ENCODE peak calls at places on chromosome 14, in four cellular contexts. One of them, this sample, is unnamed. For H3K9me3 and H3K4me1, the result is how much of the 10 kb centered on the place peaks cover.

GRCh38 chr14:49950275-49951250 is 57.7 kb downstream of the ARF6 start:
- DNase-seq in psoas muscle: no peak
- DNase-seq in body of pancreas: peak
- DNase-seq in NT2/D1: no peak
- DNase-seq in this sample: no peak

GRCh38 chr14:96167224-96168148 is 37.2 kb upstream of the BDKRB2 start:
- DNase-seq in psoas muscle: no peak
- DNase-seq in body of pancreas: no peak
- DNase-seq in NT2/D1: peak
- DNase-seq in this sample: no peak

GRCh38 chr14:77140937-77141591 is 527 bp downstream of the ZDHHC22 start:
- DNase-seq in psoas muscle: no peak
- DNase-seq in body of pancreas: no peak
- DNase-seq in NT2/D1: no peak
- DNase-seq in this sample: no peak

GRCh38 chr14:106802413-106803364 is 1276.3 kb downstream of the TMEM121 start:
- DNase-seq in psoas muscle: no peak
- DNase-seq in body of pancreas: peak
- DNase-seq in NT2/D1: no peak
- DNase-seq in this sample: peak

GRCh38 chr14:36094963-36095362 is 81.6 kb downstream of the PTCSC3 start:
- DNase-seq in psoas muscle: no peak
- DNase-seq in body of pancreas: no peak
- DNase-seq in NT2/D1: no peak
- DNase-seq in this sample: peak

GRCh38 chr14:60487211-60487610 is 1.3 kb upstream of the C14orf39 start:
- DNase-seq in psoas muscle: no peak
- DNase-seq in body of pancreas: no peak
- DNase-seq in NT2/D1: no peak
- DNase-seq in this sample: no peak

GRCh38 chr14:51501746-51502145 is 150.0 kb upstream of the FRMD6 start:
- DNase-seq in psoas muscle: no peak
- DNase-seq in body of pancreas: no peak
- DNase-seq in NT2/D1: no peak
- DNase-seq in this sample: no peak

GRCh38 chr14:50025776-50026175 is 90.6 kb downstream of the VCPKMT start:
- DNase-seq in psoas muscle: no peak
- DNase-seq in body of pancreas: peak
- DNase-seq in NT2/D1: no peak
- DNase-seq in this sample: no peak

GRCh38 chr14:95290769-95291440 is 28.8 kb downstream of the CLMN start:
- DNase-seq in psoas muscle: peak
- DNase-seq in body of pancreas: peak
- DNase-seq in NT2/D1: no peak
- DNase-seq in this sample: no peak

GRCh38 chr14:93035917-93036651 is 79.6 kb downstream of the ITPK1 start:
- DNase-seq in psoas muscle: no peak
- DNase-seq in body of pancreas: peak
- DNase-seq in NT2/D1: no peak
- DNase-seq in this sample: peak

GRCh38 chr14:96363751-96364336 is 518 bp downstream of the GSKIP start:
- DNase-seq in psoas muscle: no peak
- DNase-seq in body of pancreas: peak
- DNase-seq in NT2/D1: peak
- DNase-seq in this sample: peak

GRCh38 chr14:61678966-61679365 is 16.3 kb upstream of the HIF1A start:
- DNase-seq in psoas muscle: no peak
- DNase-seq in body of pancreas: no peak
- DNase-seq in NT2/D1: no peak
- DNase-seq in this sample: no peak

GRCh38 chr14:55117816-55118441 is 11.1 kb upstream of the LGALS3 start:
- DNase-seq in psoas muscle: no peak
- DNase-seq in body of pancreas: no peak
- DNase-seq in NT2/D1: no peak
- DNase-seq in this sample: no peak

GRCh38 chr14:34713681-34714319 is 593 bp downstream of the CFL2 start:
- DNase-seq in psoas muscle: peak
- DNase-seq in body of pancreas: peak
- DNase-seq in NT2/D1: no peak
- DNase-seq in this sample: no peak

GRCh38 chr14:50836515-50836914 is 5.6 kb upstream of the NIN start:
- DNase-seq in psoas muscle: no peak
- DNase-seq in body of pancreas: no peak
- DNase-seq in NT2/D1: no peak
- DNase-seq in this sample: no peak

GRCh38 chr14:35285168-35285990 is 6.8 kb upstream of the PSMA6 start:
- DNase-seq in psoas muscle: no peak
- DNase-seq in body of pancreas: no peak
- DNase-seq in NT2/D1: no peak
- DNase-seq in this sample: no peak

GRCh38 chr14:55416866-55417265 is 5.2 kb upstream of the ATG14 start:
- DNase-seq in psoas muscle: no peak
- DNase-seq in body of pancreas: no peak
- DNase-seq in NT2/D1: no peak
- DNase-seq in this sample: no peak

GRCh38 chr14:92387610-92388009 is 64.6 kb downstream of the SLC24A4 start:
- DNase-seq in psoas muscle: no peak
- DNase-seq in body of pancreas: no peak
- DNase-seq in NT2/D1: no peak
- DNase-seq in this sample: no peak

GRCh38 chr14:92653162-92653651 is 95.2 kb downstream of the LGMN start:
- DNase-seq in psoas muscle: no peak
- DNase-seq in body of pancreas: no peak
- DNase-seq in NT2/D1: no peak
- DNase-seq in this sample: peak

GRCh38 chr14:57392830-57393229 is 2.4 kb downstream of the NAA30 start:
- DNase-seq in psoas muscle: no peak
- DNase-seq in body of pancreas: no peak
- DNase-seq in NT2/D1: no peak
- DNase-seq in this sample: no peak

GRCh38 chr14:72736348-72736747 is 157.6 kb downstream of the DPF3 start:
- DNase-seq in psoas muscle: no peak
- DNase-seq in body of pancreas: no peak
- DNase-seq in NT2/D1: no peak
- DNase-seq in this sample: no peak

GRCh38 chr14:84029720-84030119 is 1500.2 kb upstream of the FLRT2 start:
- DNase-seq in psoas muscle: no peak
- DNase-seq in body of pancreas: peak
- DNase-seq in NT2/D1: no peak
- DNase-seq in this sample: no peak
- H3K9me3 ChIP-seq in psoas muscle: under half
- H3K9me3 ChIP-seq in body of pancreas: under half
- H3K9me3 ChIP-seq in NT2/D1: under half
- H3K9me3 ChIP-seq in this sample: under half

GRCh38 chr14:41606249-41607118 is at the start of gene LRFN5:
- DNase-seq in psoas muscle: peak
- DNase-seq in body of pancreas: peak
- DNase-seq in NT2/D1: no peak
- DNase-seq in this sample: no peak
- H3K4me3 ChIP-seq in psoas muscle: peak
- H3K4me3 ChIP-seq in body of pancreas: peak
- H3K4me3 ChIP-seq in NT2/D1: peak
- H3K4me3 ChIP-seq in this sample: peak

GRCh38 chr14:71290960-71291466 is 383.8 kb downstream of the PCNX1 start:
- DNase-seq in psoas muscle: no peak
- DNase-seq in body of pancreas: no peak
- DNase-seq in NT2/D1: no peak
- DNase-seq in this sample: peak
- H3K4me1 ChIP-seq in psoas muscle: under half
- H3K4me1 ChIP-seq in body of pancreas: under half
- H3K4me1 ChIP-seq in NT2/D1: under half
- H3K4me1 ChIP-seq in this sample: under half

GRCh38 chr14:29240046-29240445 is 473.5 kb downstream of the FOXG1 start:
- DNase-seq in psoas muscle: no peak
- DNase-seq in body of pancreas: no peak
- DNase-seq in NT2/D1: no peak
- DNase-seq in this sample: no peak
- H3K9me3 ChIP-seq in psoas muscle: under half
- H3K9me3 ChIP-seq in body of pancreas: under half
- H3K9me3 ChIP-seq in NT2/D1: under half
- H3K9me3 ChIP-seq in this sample: under half

DNA sequence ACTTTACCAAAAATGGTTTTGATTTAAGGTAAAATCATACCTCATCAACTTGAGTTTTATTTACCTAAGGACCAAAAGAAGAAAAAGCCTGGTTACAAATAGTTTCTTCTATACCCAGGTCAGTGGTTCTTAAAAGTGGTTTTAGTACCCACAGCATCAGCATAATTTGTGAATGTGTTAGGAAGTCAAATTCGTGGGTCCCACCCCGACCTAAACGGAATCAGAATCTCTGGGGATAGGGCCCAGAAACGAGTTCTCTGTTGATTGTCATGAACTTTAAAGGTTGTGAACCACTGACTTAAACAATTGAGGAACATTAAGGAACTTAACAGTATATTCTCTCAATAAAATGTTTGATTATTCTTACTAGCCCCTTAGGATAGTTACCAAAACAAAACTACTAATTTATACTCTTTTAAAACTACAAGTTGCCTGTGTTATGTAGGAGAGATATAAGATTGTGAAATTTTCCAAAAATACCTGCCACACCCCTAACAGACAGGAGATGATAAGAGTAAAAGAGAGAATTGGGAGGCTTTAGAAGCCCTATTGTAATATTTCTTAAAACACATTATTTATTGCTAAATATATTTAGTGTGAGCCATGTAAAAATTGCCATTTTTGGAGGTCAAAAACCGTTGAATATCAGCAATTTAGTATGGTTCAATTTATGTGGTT is 669 bp upstream of the SLC25A21 start:
- DNase-seq in psoas muscle: no peak
- DNase-seq in body of pancreas: no peak
- DNase-seq in NT2/D1: no peak
- DNase-seq in this sample: no peak
- H3K4me3 ChIP-seq in psoas muscle: peak
- H3K4me3 ChIP-seq in body of pancreas: peak
- H3K4me3 ChIP-seq in NT2/D1: peak
- H3K4me3 ChIP-seq in this sample: peak

DNA sequence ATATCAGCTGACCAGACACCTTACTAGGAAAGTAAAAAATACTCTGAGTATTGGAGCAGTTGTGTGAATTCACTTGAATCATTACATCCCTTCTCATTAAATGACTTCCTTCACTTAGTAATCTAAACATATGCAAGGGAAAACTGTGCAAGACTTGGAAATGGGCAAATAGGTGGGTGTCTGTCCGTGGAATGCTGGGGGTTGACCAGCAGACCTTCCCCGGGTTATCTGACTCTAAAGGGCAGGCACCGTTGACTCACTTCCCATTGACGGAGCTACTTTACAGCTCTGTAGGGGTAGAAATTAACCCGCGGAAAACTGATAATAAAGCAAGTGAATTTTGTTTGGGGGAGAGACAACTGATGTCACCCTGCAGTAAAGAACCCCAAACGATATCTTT is 199.3 kb downstream of the TTC7B start:
- DNase-seq in psoas muscle: no peak
- DNase-seq in body of pancreas: no peak
- DNase-seq in NT2/D1: no peak
- DNase-seq in this sample: no peak
- H3K4me1 ChIP-seq in psoas muscle: under half
- H3K4me1 ChIP-seq in body of pancreas: under half
- H3K4me1 ChIP-seq in NT2/D1: under half
- H3K4me1 ChIP-seq in this sample: under half

This sample was measured in left lung.